ENCODE peak calls at places on chromosome 6, in eight cellular contexts. One of them, this sample, is unnamed.

GRCh38 chr6:147180926-147181325 is 23.3 kb upstream of the STXBP5 start:
- DNase-seq in RKO: no peak
- DNase-seq in HCEC 1CT: no peak
- DNase-seq in nephron progenitor cell: no peak
- DNase-seq in lower lobe of right lung: no peak
- DNase-seq in DMS53: no peak
- DNase-seq in CD8-positive, alpha-beta T cell: no peak
- DNase-seq in fibroblast of mammary gland: no peak
- DNase-seq in this sample: no peak

GRCh38 chr6:133555726-133556125 is 314.6 kb downstream of the EYA4 start:
- DNase-seq in fibroblast of mammary gland: no peak
- DNase-seq in nephron progenitor cell: no peak
- DNase-seq in DMS53: no peak
- DNase-seq in lower lobe of right lung: no peak
- DNase-seq in CD8-positive, alpha-beta T cell: no peak
- DNase-seq in HCEC 1CT: no peak
- DNase-seq in RKO: no peak
- DNase-seq in this sample: no peak

GRCh38 chr6:21587925-21588811 is 5.4 kb upstream of the SOX4 start:
- DNase-seq in HCEC 1CT: peak
- DNase-seq in fibroblast of mammary gland: peak
- DNase-seq in CD8-positive, alpha-beta T cell: peak
- DNase-seq in RKO: peak
- DNase-seq in nephron progenitor cell: peak
- DNase-seq in DMS53: peak
- DNase-seq in lower lobe of right lung: peak
- DNase-seq in this sample: no peak

GRCh38 chr6:116239256-116239655 is 14.6 kb downstream of the TSPYL4 start:
- DNase-seq in nephron progenitor cell: no peak
- DNase-seq in lower lobe of right lung: no peak
- DNase-seq in RKO: no peak
- DNase-seq in HCEC 1CT: no peak
- DNase-seq in CD8-positive, alpha-beta T cell: no peak
- DNase-seq in fibroblast of mammary gland: no peak
- DNase-seq in DMS53: no peak
- DNase-seq in this sample: no peak

GRCh38 chr6:4319992-4320683 is 184.8 kb upstream of the ECI2 start:
- DNase-seq in DMS53: no peak
- DNase-seq in HCEC 1CT: peak
- DNase-seq in RKO: no peak
- DNase-seq in fibroblast of mammary gland: peak
- DNase-seq in lower lobe of right lung: no peak
- DNase-seq in nephron progenitor cell: no peak
- DNase-seq in CD8-positive, alpha-beta T cell: no peak
- DNase-seq in this sample: peak

GRCh38 chr6:106122306-106122940 is 36.3 kb downstream of the PRDM1 start:
- DNase-seq in nephron progenitor cell: no peak
- DNase-seq in CD8-positive, alpha-beta T cell: no peak
- DNase-seq in fibroblast of mammary gland: no peak
- DNase-seq in lower lobe of right lung: no peak
- DNase-seq in DMS53: no peak
- DNase-seq in RKO: no peak
- DNase-seq in HCEC 1CT: no peak
- DNase-seq in this sample: no peak

GRCh38 chr6:13485303-13485702 is 2.1 kb downstream of the GFOD1 start:
- DNase-seq in lower lobe of right lung: no peak
- DNase-seq in HCEC 1CT: no peak
- DNase-seq in CD8-positive, alpha-beta T cell: no peak
- DNase-seq in nephron progenitor cell: no peak
- DNase-seq in RKO: peak
- DNase-seq in DMS53: no peak
- DNase-seq in fibroblast of mammary gland: no peak
- DNase-seq in this sample: no peak

GRCh38 chr6:33029297-33030184 is 20.1 kb upstream of the HLA-DOA start:
- DNase-seq in fibroblast of mammary gland: peak
- DNase-seq in nephron progenitor cell: no peak
- DNase-seq in RKO: no peak
- DNase-seq in lower lobe of right lung: peak
- DNase-seq in DMS53: no peak
- DNase-seq in HCEC 1CT: no peak
- DNase-seq in CD8-positive, alpha-beta T cell: no peak
- DNase-seq in this sample: no peak

GRCh38 chr6:127347188-127347587 is 3.8 kb upstream of the ECHDC1 start:
- DNase-seq in lower lobe of right lung: no peak
- DNase-seq in fibroblast of mammary gland: peak
- DNase-seq in nephron progenitor cell: no peak
- DNase-seq in HCEC 1CT: peak
- DNase-seq in DMS53: peak
- DNase-seq in RKO: no peak
- DNase-seq in CD8-positive, alpha-beta T cell: no peak
- DNase-seq in this sample: no peak

GRCh38 chr6:31794294-31794865 is 1.2 kb downstream of the VARS1 start:
- DNase-seq in RKO: peak
- DNase-seq in lower lobe of right lung: no peak
- DNase-seq in HCEC 1CT: peak
- DNase-seq in CD8-positive, alpha-beta T cell: no peak
- DNase-seq in fibroblast of mammary gland: peak
- DNase-seq in nephron progenitor cell: no peak
- DNase-seq in DMS53: peak
- DNase-seq in this sample: peak

GRCh38 chr6:5832621-5833107 is 174.1 kb downstream of the NRN1 start:
- DNase-seq in DMS53: no peak
- DNase-seq in nephron progenitor cell: no peak
- DNase-seq in lower lobe of right lung: no peak
- DNase-seq in RKO: no peak
- DNase-seq in CD8-positive, alpha-beta T cell: no peak
- DNase-seq in HCEC 1CT: no peak
- DNase-seq in fibroblast of mammary gland: no peak
- DNase-seq in this sample: no peak

GRCh38 chr6:168188310-168188973 is 109.4 kb upstream of the FRMD1 start:
- DNase-seq in HCEC 1CT: no peak
- DNase-seq in fibroblast of mammary gland: no peak
- DNase-seq in DMS53: no peak
- DNase-seq in lower lobe of right lung: no peak
- DNase-seq in CD8-positive, alpha-beta T cell: no peak
- DNase-seq in RKO: no peak
- DNase-seq in nephron progenitor cell: no peak
- DNase-seq in this sample: no peak

GRCh38 chr6:4819706-4820283 is 43.6 kb downstream of the CDYL start:
- DNase-seq in DMS53: no peak
- DNase-seq in fibroblast of mammary gland: peak
- DNase-seq in HCEC 1CT: peak
- DNase-seq in nephron progenitor cell: no peak
- DNase-seq in RKO: no peak
- DNase-seq in lower lobe of right lung: no peak
- DNase-seq in CD8-positive, alpha-beta T cell: no peak
- DNase-seq in this sample: peak

GRCh38 chr6:77548190-77548589 is 84.9 kb upstream of the HTR1B start:
- DNase-seq in DMS53: no peak
- DNase-seq in HCEC 1CT: no peak
- DNase-seq in RKO: no peak
- DNase-seq in CD8-positive, alpha-beta T cell: no peak
- DNase-seq in fibroblast of mammary gland: no peak
- DNase-seq in lower lobe of right lung: no peak
- DNase-seq in nephron progenitor cell: no peak
- DNase-seq in this sample: no peak

GRCh38 chr6:41634657-41635056 is 3.6 kb upstream of the MDFI start:
- DNase-seq in RKO: no peak
- DNase-seq in DMS53: no peak
- DNase-seq in lower lobe of right lung: peak
- DNase-seq in fibroblast of mammary gland: no peak
- DNase-seq in HCEC 1CT: no peak
- DNase-seq in CD8-positive, alpha-beta T cell: no peak
- DNase-seq in nephron progenitor cell: no peak
- DNase-seq in this sample: no peak

GRCh38 chr6:87066449-87067288 is 28.2 kb downstream of the CGA start:
- DNase-seq in fibroblast of mammary gland: peak
- DNase-seq in HCEC 1CT: peak
- DNase-seq in DMS53: peak
- DNase-seq in nephron progenitor cell: peak
- DNase-seq in RKO: peak
- DNase-seq in lower lobe of right lung: no peak
- DNase-seq in CD8-positive, alpha-beta T cell: peak
- DNase-seq in this sample: peak

GRCh38 chr6:142943746-142944125 is 1.2 kb downstream of the HIVEP2 start:
- DNase-seq in HCEC 1CT: peak
- DNase-seq in nephron progenitor cell: peak
- DNase-seq in RKO: peak
- DNase-seq in DMS53: peak
- DNase-seq in CD8-positive, alpha-beta T cell: peak
- DNase-seq in lower lobe of right lung: no peak
- DNase-seq in fibroblast of mammary gland: peak
- DNase-seq in this sample: no peak

GRCh38 chr6:70663881-70664466 is 3.7 kb upstream of the SMAP1 start:
- DNase-seq in HCEC 1CT: no peak
- DNase-seq in CD8-positive, alpha-beta T cell: no peak
- DNase-seq in DMS53: peak
- DNase-seq in lower lobe of right lung: no peak
- DNase-seq in nephron progenitor cell: no peak
- DNase-seq in fibroblast of mammary gland: no peak
- DNase-seq in RKO: no peak
- DNase-seq in this sample: no peak

GRCh38 chr6:159017757-159018559 is 18.0 kb upstream of the RSPH3 start:
- DNase-seq in RKO: no peak
- DNase-seq in DMS53: no peak
- DNase-seq in lower lobe of right lung: no peak
- DNase-seq in HCEC 1CT: no peak
- DNase-seq in CD8-positive, alpha-beta T cell: no peak
- DNase-seq in fibroblast of mammary gland: no peak
- DNase-seq in nephron progenitor cell: no peak
- DNase-seq in this sample: no peak

GRCh38 chr6:52161689-52162438 is 24.3 kb upstream of the IL17A start:
- DNase-seq in fibroblast of mammary gland: no peak
- DNase-seq in lower lobe of right lung: no peak
- DNase-seq in RKO: no peak
- DNase-seq in nephron progenitor cell: no peak
- DNase-seq in DMS53: no peak
- DNase-seq in HCEC 1CT: no peak
- DNase-seq in CD8-positive, alpha-beta T cell: no peak
- DNase-seq in this sample: no peak

GRCh38 chr6:138145402-138145801 is 16.3 kb upstream of the ARFGEF3 start:
- DNase-seq in DMS53: no peak
- DNase-seq in fibroblast of mammary gland: no peak
- DNase-seq in lower lobe of right lung: no peak
- DNase-seq in HCEC 1CT: no peak
- DNase-seq in RKO: no peak
- DNase-seq in nephron progenitor cell: no peak
- DNase-seq in CD8-positive, alpha-beta T cell: no peak
- DNase-seq in this sample: no peak

GRCh38 chr6:16106991-16107787 is 21.7 kb upstream of the MYLIP start:
- DNase-seq in RKO: no peak
- DNase-seq in nephron progenitor cell: no peak
- DNase-seq in CD8-positive, alpha-beta T cell: no peak
- DNase-seq in DMS53: peak
- DNase-seq in lower lobe of right lung: no peak
- DNase-seq in HCEC 1CT: no peak
- DNase-seq in fibroblast of mammary gland: no peak
- DNase-seq in this sample: no peak

This sample was measured in HFFc6.